ENCODE peak calls at places on chromosomes 7 and 10, in ten cellular contexts. G is heart left ventricle, D is HFFc6, A is AG09319, H is upper lobe of right lung, W is hepatocyte, T is endothelial cell, E is cardiac muscle cell, X is GM20000, C is sigmoid colon. R is an unnamed sample.

GRCh38 chr10:14949291-14949690 is 4.6 kb downstream of the DCLRE1C start:
- DNase-seq in G (no peak), D (no peak), A (no peak), H (no peak), W (no peak), T (no peak), E (no peak), X (no peak), C (no peak), R (no peak)

GRCh38 chr10:114499630-114500190 is 95.4 kb upstream of the AFAP1L2 start:
- DNase-seq in G (no peak), D (no peak), A (no peak), H (no peak), W (peak), T (no peak), E (no peak), X (peak), C (no peak), R (no peak)

GRCh38 chr10:116723428-116724281 is 18.7 kb downstream of the HSPA12A start:
- DNase-seq in G (no peak), D (no peak), A (no peak), H (no peak), W (no peak), T (no peak), E (no peak), X (no peak), C (peak), R (no peak)

GRCh38 chr10:27153855-27154198 is 357 bp downstream of the YME1L1 start:
- DNase-seq in G (peak), D (no peak), A (no peak), H (no peak), W (no peak), T (no peak), E (peak), X (no peak), C (no peak), R (no peak)

GRCh38 chr10:63722537-63722936 is 201.3 kb downstream of the REEP3 start:
- DNase-seq in G (no peak), D (peak), A (no peak), H (no peak), W (peak), T (peak), E (no peak), X (no peak), C (peak), R (no peak)

GRCh38 chr7:12578930-12579640 is 8.6 kb downstream of the SCIN start:
- DNase-seq in G (no peak), D (no peak), A (no peak), H (no peak), W (no peak), T (no peak), E (no peak), X (peak), C (no peak), R (no peak)

GRCh38 chr7:128906766-128907559 is 3.5 kb downstream of the KCP start:
- DNase-seq in G (no peak), D (no peak), A (no peak), H (peak), W (no peak), T (no peak), E (no peak), X (peak), C (peak), R (no peak)

GRCh38 chr7:2958416-2959342 is 85.0 kb downstream of the CARD11 start:
- DNase-seq in G (no peak), D (no peak), A (no peak), H (peak), W (no peak), T (no peak), E (no peak), X (no peak), C (peak), R (no peak)

GRCh38 chr7:16395121-16395520 is 26.2 kb downstream of the CRPPA start:
- DNase-seq in G (no peak), D (no peak), A (no peak), H (no peak), W (no peak), T (no peak), E (no peak), X (no peak), C (no peak), R (no peak)

GRCh38 chr10:114523876-114524275 is 119.6 kb upstream of the AFAP1L2 start:
- DNase-seq in G (no peak), D (no peak), A (no peak), H (no peak), W (no peak), T (no peak), E (no peak), X (no peak), C (no peak), R (no peak)

GRCh38 chr7:24715661-24716479 is 41.4 kb downstream of the GSDME start:
- DNase-seq in G (no peak), D (peak), A (no peak), H (no peak), W (peak), T (peak), E (peak), X (peak), C (no peak), R (peak)
- TF ChIP-seq CTCF in G (peak), D (peak), A (peak), H (no peak), W (peak), T (peak), E (peak), X (peak), C (no peak), R (no peak)

GRCh38 chr10:97355571-97355975 is 21.0 kb upstream of the FRAT2 start:
- DNase-seq in G (no peak), D (no peak), A (no peak), H (no peak), W (peak), T (peak), E (peak), X (no peak), C (no peak), R (no peak)
- TF ChIP-seq CTCF in G (peak), D (peak), A (peak), H (peak), W (peak), T (no peak), E (peak), X (no peak), C (peak), R (peak)

GRCh38 chr7:121026159-121026558 is 37.6 kb downstream of the CPED1 start:
- DNase-seq in G (no peak), D (no peak), A (no peak), H (no peak), W (no peak), T (no peak), E (no peak), X (no peak), C (no peak), R (no peak)

GRCh38 chr7:121030308-121030707 is 41.8 kb downstream of the CPED1 start:
- DNase-seq in G (no peak), D (no peak), A (no peak), H (no peak), W (no peak), T (no peak), E (no peak), X (no peak), C (no peak), R (no peak)

GRCh38 chr7:121026577-121027111 is 38.1 kb downstream of the CPED1 start:
- DNase-seq in G (no peak), D (no peak), A (no peak), H (no peak), W (no peak), T (no peak), E (no peak), X (no peak), C (no peak), R (no peak)

GRCh38 chr7:121027761-121028681 is 39.5 kb downstream of the CPED1 start:
- DNase-seq in G (no peak), D (no peak), A (no peak), H (no peak), W (no peak), T (no peak), E (peak), X (no peak), C (no peak), R (no peak)

GRCh38 chr7:121029302-121029701 is 40.8 kb downstream of the CPED1 start:
- DNase-seq in G (no peak), D (no peak), A (no peak), H (no peak), W (no peak), T (no peak), E (no peak), X (no peak), C (no peak), R (no peak)
- TF ChIP-seq CTCF in G (no peak), D (no peak), A (no peak), H (no peak), W (no peak), T (no peak), E (no peak), X (no peak), C (no peak), R (no peak)

GRCh38 chr7:37923996-37924395 is 3.6 kb downstream of the EPDR1 start:
- DNase-seq in G (no peak), D (no peak), A (no peak), H (no peak), W (no peak), T (no peak), E (no peak), X (no peak), C (no peak), R (no peak)

GRCh38 chr7:37920305-37920618 is 178 bp upstream of the EPDR1 start:
- DNase-seq in G (no peak), D (no peak), A (no peak), H (no peak), W (no peak), T (no peak), E (no peak), X (no peak), C (no peak), R (no peak)

GRCh38 chr7:37920619-37921339 is at the start of gene EPDR1:
- DNase-seq in G (peak), D (no peak), A (no peak), H (peak), W (peak), T (peak), E (peak), X (peak), C (peak), R (peak)

GRCh38 chr7:37921876-37922275 is 1.4 kb downstream of the EPDR1 start:
- DNase-seq in G (no peak), D (no peak), A (no peak), H (no peak), W (no peak), T (no peak), E (no peak), X (no peak), C (no peak), R (no peak)

GRCh38 chr7:37921340-37921805 is 933 bp downstream of the EPDR1 start:
- DNase-seq in G (peak), D (no peak), A (no peak), H (no peak), W (peak), T (peak), E (peak), X (peak), C (no peak), R (no peak)
- TF ChIP-seq CTCF in G (no peak), D (no peak), A (peak), H (peak), W (no peak), T (no peak), E (peak), X (peak), C (no peak), R (no peak)

GRCh38 chr7:33334349-33334748 is 205.0 kb downstream of the BBS9 start:
- DNase-seq in G (no peak), D (peak), A (no peak), H (no peak), W (peak), T (peak), E (peak), X (peak), C (no peak), R (no peak)
- TF ChIP-seq CTCF in G (no peak), D (peak), A (peak), H (peak), W (peak), T (peak), E (peak), X (no peak), C (no peak), R (peak)

GRCh38 chr10:94197241-94197640 is 165.5 kb downstream of the NOC3L start:
- DNase-seq in G (no peak), D (no peak), A (no peak), H (no peak), W (no peak), T (no peak), E (no peak), X (no peak), C (no peak), R (no peak)

GRCh38 chr10:94192333-94192732 is 170.4 kb downstream of the NOC3L start:
- DNase-seq in G (no peak), D (no peak), A (no peak), H (no peak), W (no peak), T (no peak), E (no peak), X (no peak), C (no peak), R (no peak)

GRCh38 chr10:94192974-94193373 is 169.8 kb downstream of the NOC3L start:
- DNase-seq in G (no peak), D (no peak), A (no peak), H (no peak), W (no peak), T (no peak), E (no peak), X (no peak), C (no peak), R (no peak)

GRCh38 chr10:94193466-94193924 is 169.2 kb downstream of the NOC3L start:
- DNase-seq in G (no peak), D (peak), A (peak), H (no peak), W (no peak), T (no peak), E (no peak), X (no peak), C (no peak), R (no peak)

DNA sequence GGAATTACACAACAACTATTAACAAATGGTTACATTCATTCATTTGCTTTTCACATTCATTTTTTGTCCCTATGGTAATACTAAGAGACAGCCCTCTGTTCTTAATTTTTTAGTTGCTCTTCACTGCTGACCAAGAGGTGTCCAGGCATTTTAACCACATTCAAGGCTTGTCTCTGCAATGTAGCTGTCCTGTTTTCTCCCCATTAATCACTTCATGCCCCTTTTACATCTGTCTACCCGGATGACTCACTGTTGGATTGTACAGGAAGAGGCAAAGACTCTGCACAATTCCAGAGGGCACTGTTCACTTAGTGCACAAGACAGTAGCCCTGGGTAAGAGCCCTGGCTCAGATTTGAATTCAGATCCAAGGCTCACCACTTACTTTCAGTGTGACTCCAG is 168.5 kb downstream of the NOC3L start:
- DNase-seq in G (no peak), D (peak), A (no peak), H (no peak), W (peak), T (no peak), E (no peak), X (no peak), C (no peak), R (no peak)
- TF ChIP-seq CTCF in G (no peak), D (peak), A (peak), H (no peak), W (no peak), T (no peak), E (no peak), X (no peak), C (no peak), R (no peak)

DNA sequence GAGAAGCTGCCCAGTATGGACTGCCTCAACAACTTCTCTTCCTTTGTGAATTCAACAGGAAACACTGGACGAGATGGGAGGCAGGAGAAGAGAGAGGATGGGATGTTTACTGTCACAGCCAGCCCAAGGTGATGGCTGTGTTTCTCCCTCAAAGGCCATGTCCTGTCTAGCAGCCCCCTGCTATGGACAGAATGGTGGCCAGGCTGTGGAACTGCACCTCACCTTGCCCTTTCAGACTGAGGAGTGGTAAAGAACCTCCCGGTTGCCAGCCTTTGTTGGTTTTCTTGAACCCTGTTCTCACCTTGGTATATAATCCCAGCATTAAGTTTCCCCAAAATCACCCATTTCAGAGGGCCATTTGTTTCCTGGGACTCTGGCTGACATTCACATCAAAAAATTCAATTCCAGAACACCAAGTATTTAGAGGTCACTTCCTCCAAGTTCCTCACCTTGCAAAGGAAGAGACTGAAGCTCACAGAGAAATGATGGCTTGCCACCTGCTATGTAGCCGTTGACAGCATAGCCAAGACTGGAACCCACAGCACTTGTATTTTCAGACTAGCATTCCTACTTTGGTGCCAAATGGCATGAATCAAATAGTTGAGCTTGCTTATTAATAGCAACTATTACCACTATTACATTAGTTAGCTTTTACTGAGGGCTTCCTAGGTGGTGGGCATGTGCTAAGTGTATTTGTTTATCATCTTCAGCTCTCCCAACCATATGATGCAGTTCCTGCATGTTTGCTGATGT is 224.0 kb upstream of the GRB10 start:
- DNase-seq in G (no peak), D (no peak), A (no peak), H (peak), W (no peak), T (no peak), E (no peak), X (no peak), C (no peak), R (no peak)
- TF ChIP-seq CTCF in G (no peak), D (no peak), A (no peak), H (no peak), W (no peak), T (no peak), E (no peak), X (no peak), C (no peak), R (no peak)

DNA sequence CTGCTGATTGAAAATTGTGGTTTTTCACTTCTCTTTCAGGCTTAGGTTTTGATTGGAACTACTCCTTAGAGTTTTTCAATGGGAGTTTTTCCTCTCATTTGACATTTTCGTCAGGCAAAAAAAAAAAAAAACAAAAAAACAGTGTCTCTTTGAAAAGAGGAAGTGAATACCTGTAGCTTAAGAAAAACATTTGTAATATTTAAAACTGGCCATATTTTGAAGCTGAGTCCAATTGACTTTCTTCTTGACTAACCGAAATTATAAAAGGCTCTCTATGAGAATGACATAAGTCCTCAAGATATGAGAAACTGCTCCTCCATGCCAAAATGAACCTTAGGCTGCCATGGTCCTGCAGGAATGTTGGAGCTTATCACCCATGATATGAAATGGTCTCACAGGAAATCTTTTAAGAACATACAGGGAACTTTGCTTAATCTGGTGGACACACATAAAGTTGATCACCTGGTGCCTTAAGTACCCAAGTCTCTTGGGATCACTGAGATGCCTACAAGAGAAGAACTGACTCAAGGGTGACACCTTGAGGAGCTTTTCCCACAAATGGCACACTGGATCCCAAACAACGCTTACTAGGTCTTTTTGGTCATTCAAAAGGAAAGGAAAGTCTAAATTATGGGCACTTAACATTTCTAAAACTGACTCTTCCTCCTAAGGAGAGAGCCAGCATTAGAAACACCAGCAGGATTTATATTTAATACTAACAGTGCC is 263.4 kb downstream of the CDC14C start:
- DNase-seq in G (no peak), D (no peak), A (no peak), H (no peak), W (no peak), T (no peak), E (no peak), X (no peak), C (no peak), R (no peak)
- TF ChIP-seq CTCF in G (no peak), D (no peak), A (peak), H (no peak), W (peak), T (no peak), E (no peak), X (no peak), C (no peak), R (no peak)